ENCODE peak calls at places on chromosome 3, in seven cellular contexts. B is tibial artery; Q is naive thymus-derived CD4-positive, alpha-beta T cell; H is endothelial cell of umbilical vein; M is OCI-LY7; V is ovary; A is HepG2. R is an unnamed sample.

GRCh38 chr3:190811775-190812480 is 50.6 kb downstream of the GMNC start:
- DNase-seq in V (peak; percentile 24), H (peak; percentile 33), Q (no peak), B (no peak), M (peak; percentile 69), A (peak; percentile 54), R (peak; percentile 2)

GRCh38 chr3:174907027-174907426 is 47.9 kb downstream of the NAALADL2 start:
- DNase-seq in V (no peak), Q (no peak), H (no peak), A (no peak), B (no peak), M (no peak), R (no peak)

GRCh38 chr3:107767897-107768605 is 245.3 kb downstream of the BBX start:
- DNase-seq in H (no peak), Q (no peak), M (no peak), A (no peak), V (no peak), B (peak; percentile 33), R (no peak)

GRCh38 chr3:149553781-149554451 is 79.4 kb downstream of the TM4SF4 start:
- DNase-seq in A (no peak), V (peak; percentile 74), B (peak; percentile 47), Q (no peak), M (no peak), H (peak; percentile 85), R (no peak)

GRCh38 chr3:11495948-11496557 is 147.7 kb downstream of the VGLL4 start:
- DNase-seq in M (no peak), B (no peak), Q (no peak), V (peak; percentile 19), H (peak; percentile 100), A (no peak), R (peak; percentile 64)

GRCh38 chr3:54967586-54968244 is 39.9 kb upstream of the LRTM1 start:
- DNase-seq in H (no peak), B (no peak), Q (no peak), M (no peak), A (no peak), V (no peak), R (no peak)

GRCh38 chr3:45441570-45442313 is 53.4 kb downstream of the LARS2 start:
- DNase-seq in H (peak; percentile 11), V (no peak), M (no peak), B (no peak), A (no peak), Q (no peak), R (no peak)

GRCh38 chr3:23004971-23005370 is 198.2 kb upstream of the UBE2E2 start:
- DNase-seq in B (no peak), H (no peak), V (no peak), M (no peak), Q (no peak), A (peak; percentile 31), R (no peak)

GRCh38 chr3:29164825-29165224 is 116.0 kb upstream of the RBMS3 start:
- DNase-seq in B (no peak), A (no peak), M (no peak), H (no peak), Q (no peak), V (no peak), R (no peak)

GRCh38 chr3:49199244-49199899 is 28.0 kb downstream of the KLHDC8B start:
- DNase-seq in Q (no peak), H (peak; percentile 83), V (peak; percentile 98), A (no peak), M (no peak), B (peak; percentile 84), R (peak; percentile 85)
- H3K4me3 ChIP-seq in Q (no peak overlapping the region), H (peak overlapping the region; percentile 30), V (peak overlapping the region; percentile 46), A (no peak overlapping the region), M (no peak overlapping the region), B (peak overlapping the region; percentile 56), R (no peak overlapping the region)

DNA sequence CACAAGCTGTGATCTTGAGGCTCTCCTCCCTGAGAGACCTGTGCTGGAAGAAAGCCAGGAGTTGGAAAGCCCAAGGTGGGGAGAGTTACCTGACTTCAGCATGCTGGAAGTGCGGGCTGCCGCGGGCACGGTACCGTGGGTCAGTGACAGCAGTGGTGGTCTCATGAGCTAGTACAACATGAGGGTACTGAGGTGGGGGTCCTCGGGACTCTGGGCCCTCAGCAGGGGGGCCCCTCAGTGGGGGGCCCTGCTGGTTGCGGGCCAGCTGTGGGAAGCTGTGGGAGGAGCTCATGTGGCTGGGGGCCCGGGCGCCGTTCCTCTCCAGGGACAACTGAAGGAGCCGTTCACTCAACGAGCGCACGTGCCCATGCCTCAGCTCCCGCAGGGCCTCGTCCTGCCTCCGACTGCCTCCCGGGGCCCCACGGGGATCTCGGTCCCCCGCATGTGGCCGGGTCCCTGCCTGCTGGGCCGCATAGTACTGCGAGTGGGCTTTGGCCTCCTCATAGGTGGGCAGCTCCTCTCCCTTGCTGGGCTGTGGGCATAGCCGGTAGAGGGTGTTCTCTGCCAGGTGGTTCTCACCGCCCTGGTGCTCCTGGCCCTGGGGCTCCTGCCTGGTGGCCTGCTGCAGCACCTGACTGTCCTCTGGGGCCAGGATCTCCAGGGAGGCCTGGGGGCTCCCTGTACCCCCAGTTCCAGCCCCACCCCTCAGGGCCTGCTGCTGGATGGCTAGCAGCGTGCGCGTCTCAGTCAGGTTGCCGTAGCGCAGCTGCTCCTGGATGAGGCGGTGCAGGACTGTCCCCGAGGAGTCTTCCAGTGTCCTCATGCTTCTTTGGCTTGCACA is 3.4 kb downstream of the AMOTL2 start:
- DNase-seq in H (no peak), B (peak; percentile 18), M (no peak), A (no peak), Q (no peak), V (no peak), R (peak; percentile 67)
- H3K36me3 ChIP-seq in H (peaks cover 41% of the 10 kb centered on the region), B (peaks cover 58% of the 10 kb centered on the region), M (no peaks in the 10 kb centered on the region), A (peaks cover 61% of the 10 kb centered on the region), Q (no peaks in the 10 kb centered on the region), V (no peaks in the 10 kb centered on the region), R (peaks cover 40% of the 10 kb centered on the region)

DNA sequence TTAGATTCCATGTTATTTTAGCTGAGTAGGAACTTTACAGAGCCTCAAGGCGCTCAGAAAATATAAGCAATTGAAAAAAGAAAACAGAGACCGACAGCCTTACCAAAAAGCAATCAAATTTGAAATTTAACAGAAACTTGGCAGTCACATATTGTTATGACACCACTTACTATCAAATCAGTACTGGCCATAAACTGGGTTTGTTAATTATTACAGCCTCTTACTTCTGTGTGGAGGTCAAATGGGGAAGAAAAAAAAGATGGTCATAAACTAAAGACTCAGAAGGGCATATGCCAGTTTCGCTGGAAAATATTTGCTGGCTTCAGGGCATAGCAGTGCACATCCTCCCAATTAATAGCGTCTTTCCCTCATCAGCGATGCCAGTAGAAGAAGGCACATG is 45.5 kb upstream of the SUCLG2 start:
- DNase-seq in Q (no peak), H (no peak), B (no peak), V (no peak), A (no peak), M (no peak), R (no peak)
- H3K4me3 ChIP-seq in Q (no peak overlapping the region), H (no peak overlapping the region), B (no peak overlapping the region), V (no peak overlapping the region), A (no peak overlapping the region), M (no peak overlapping the region), R (no peak overlapping the region)

GRCh38 chr3:16315623-16316022 is 50.6 kb downstream of the OXNAD1 start:
- DNase-seq in A (no peak), V (no peak), H (no peak), Q (no peak), B (no peak), M (no peak), R (no peak)
- H3K36me3 ChIP-seq in A (peaks cover 29% of the 10 kb centered on the region), V (no peaks in the 10 kb centered on the region), H (no peaks in the 10 kb centered on the region), Q (peaks cover 16% of the 10 kb centered on the region), B (peaks cover 57% of the 10 kb centered on the region), M (peaks cover 93% of the 10 kb centered on the region), R (peaks cover 4% of the 10 kb centered on the region)

DNA sequence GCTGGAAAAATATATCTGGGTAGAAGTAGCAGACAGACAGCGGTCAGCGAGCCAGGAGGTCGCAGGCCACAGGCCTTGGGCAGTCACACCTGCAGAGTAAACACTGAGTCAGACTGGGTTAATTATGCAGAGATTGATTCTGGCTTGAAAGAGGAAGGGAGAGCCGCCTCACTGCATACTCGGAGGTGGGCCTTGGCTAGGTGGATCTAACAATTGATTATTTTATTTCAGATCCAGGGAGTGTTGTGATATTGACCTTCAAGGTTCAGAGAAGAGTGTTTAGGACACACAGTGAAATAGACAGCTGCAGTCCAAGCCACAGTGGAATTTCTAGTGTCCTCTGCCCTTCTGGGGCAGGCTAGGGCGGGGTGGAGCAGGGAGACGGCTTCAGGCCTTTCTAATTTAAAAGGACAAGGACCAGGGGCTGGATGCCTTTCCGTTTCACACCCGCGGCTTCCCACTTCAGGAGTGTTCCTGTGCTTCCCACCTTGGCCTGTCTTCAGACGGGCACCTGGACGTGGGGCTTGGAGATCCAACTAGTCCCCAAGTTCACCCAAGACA is 237.3 kb downstream of the XXYLT1 start:
- DNase-seq in Q (no peak), M (no peak), B (no peak), A (peak; percentile 53), H (peak; percentile 41), V (no peak), R (peak; percentile 64)
- H3K4me3 ChIP-seq in Q (no peak overlapping the region), M (no peak overlapping the region), B (no peak overlapping the region), A (peak overlapping the region; percentile 12), H (no peak overlapping the region), V (no peak overlapping the region), R (no peak overlapping the region)

GRCh38 chr3:182366746-182367145 is 426.6 kb upstream of the ATP11B start:
- DNase-seq in Q (no peak), B (no peak), M (no peak), V (no peak), A (no peak), H (peak; percentile 4), R (no peak)
- H3K36me3 ChIP-seq in Q (no peaks in the 10 kb centered on the region), B (no peaks in the 10 kb centered on the region), M (peaks cover 34% of the 10 kb centered on the region), V (no peaks in the 10 kb centered on the region), A (no peaks in the 10 kb centered on the region), H (no peaks in the 10 kb centered on the region), R (no peaks in the 10 kb centered on the region)

GRCh38 chr3:135622215-135622614 is 343.3 kb upstream of the PPP2R3A start:
- DNase-seq in B (no peak), A (no peak), M (no peak), Q (no peak), V (no peak), H (no peak), R (no peak)

GRCh38 chr3:135622657-135623056 is 342.9 kb upstream of the PPP2R3A start:
- DNase-seq in V (no peak), A (no peak), H (no peak), B (no peak), Q (no peak), M (no peak), R (no peak)

GRCh38 chr3:135621184-135621931 is 344.2 kb upstream of the PPP2R3A start:
- DNase-seq in V (no peak), Q (no peak), M (no peak), A (no peak), H (no peak), B (no peak), R (peak; percentile 34)

GRCh38 chr3:135623558-135623957 is 342.0 kb upstream of the PPP2R3A start:
- DNase-seq in Q (no peak), B (no peak), M (no peak), A (no peak), V (no peak), H (no peak), R (no peak)

DNA sequence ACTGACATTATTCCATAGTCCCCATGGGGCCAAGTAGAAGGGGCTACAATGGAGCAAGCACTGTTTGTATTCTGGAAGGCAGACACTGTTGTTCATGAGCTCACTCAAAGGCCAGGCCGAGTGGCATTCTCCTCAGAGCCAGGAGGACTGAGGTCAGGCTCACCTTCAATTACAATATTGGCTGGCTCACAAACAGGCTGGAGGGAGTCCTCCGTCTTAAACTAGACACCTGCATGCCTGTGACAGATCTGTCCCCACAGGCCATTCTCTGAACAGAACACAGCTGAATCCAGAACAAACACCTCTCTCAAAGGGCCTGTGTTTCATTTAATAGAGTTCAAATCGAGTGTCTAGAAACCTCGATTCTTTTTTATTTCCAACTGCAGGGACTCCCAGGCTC is 347.4 kb upstream of the PPP2R3A start:
- DNase-seq in Q (no peak), M (no peak), H (no peak), A (no peak), V (no peak), B (no peak), R (no peak)
- H3K4me3 ChIP-seq in Q (no peak overlapping the region), M (no peak overlapping the region), H (no peak overlapping the region), A (no peak overlapping the region), V (no peak overlapping the region), B (no peak overlapping the region), R (no peak overlapping the region)

GRCh38 chr3:183862610-183863009 is 22.1 kb downstream of the PARL start:
- DNase-seq in H (no peak), V (no peak), M (no peak), Q (no peak), B (no peak), A (no peak), R (no peak)
- H3K36me3 ChIP-seq in H (peaks cover 9% of the 10 kb centered on the region), V (no peaks in the 10 kb centered on the region), M (peaks cover 88% of the 10 kb centered on the region), Q (peaks cover 21% of the 10 kb centered on the region), B (peaks cover 98% of the 10 kb centered on the region), A (peaks cover 74% of the 10 kb centered on the region), R (peaks cover 21% of the 10 kb centered on the region)